ENCODE peak calls at places on chromosomes 1 and 21, in six cellular contexts. N, T, S, B, Q and P are unnamed samples.

GRCh38 chr1:17358557-17358956 is 13.4 kb upstream of the PADI6 start:
- DNase-seq in N (no peak), T (no peak), S (no peak), B (no peak), Q (no peak), P (no peak)

GRCh38 chr1:162389971-162390370 is 8.4 kb downstream of the C1orf226 start:
- DNase-seq in N (no peak), T (no peak), S (peak; percentile 43), B (no peak), Q (no peak), P (no peak)

GRCh38 chr1:154697710-154698109 is 89.7 kb upstream of the ADAR start:
- DNase-seq in N (peak; percentile 31), T (no peak), S (no peak), B (no peak), Q (no peak), P (no peak)

GRCh38 chr1:247905899-247906503 is 10.6 kb downstream of the OR2W3 start:
- DNase-seq in N (no peak), T (no peak), S (no peak), B (no peak), Q (no peak), P (no peak)

GRCh38 chr1:78038491-78038939 is 7.3 kb upstream of the GIPC2 start:
- DNase-seq in N (peak; percentile 80), T (peak; percentile 83), S (no peak), B (no peak), Q (no peak), P (no peak)

GRCh38 chr1:209552406-209553264 is 30.9 kb upstream of the CAMK1G start:
- DNase-seq in N (no peak), T (no peak), S (no peak), B (no peak), Q (no peak), P (no peak)

GRCh38 chr21:35399002-35399401 is 349.9 kb upstream of the RUNX1 start:
- DNase-seq in N (no peak), T (no peak), S (no peak), B (no peak), Q (no peak), P (no peak)

GRCh38 chr1:247360991-247361721 is 29.5 kb upstream of the ZNF496 start:
- DNase-seq in N (no peak), T (peak; percentile 21), S (no peak), B (peak; percentile 33), Q (no peak), P (no peak)

GRCh38 chr21:44626673-44627143 is at the start of gene KRTAP10-9:
- DNase-seq in N (no peak), T (no peak), S (no peak), B (no peak), Q (no peak), P (no peak)

GRCh38 chr1:60904079-60904852 is 178.1 kb upstream of the NFIA start:
- DNase-seq in N (no peak), T (no peak), S (no peak), B (no peak), Q (no peak), P (no peak)

GRCh38 chr1:46333300-46334029 is 7.1 kb upstream of the NSUN4 start:
- DNase-seq in N (peak; percentile 59), T (peak; percentile 31), S (no peak), B (peak; percentile 42), Q (peak; percentile 66), P (no peak)

GRCh38 chr1:151984313-151984956 is 9.2 kb downstream of the S100A10 start:
- DNase-seq in N (no peak), T (no peak), S (no peak), B (no peak), Q (no peak), P (no peak)

GRCh38 chr1:171438441-171438840 is 46.9 kb upstream of the PRRC2C start:
- DNase-seq in N (peak; percentile 66), T (peak; percentile 98), S (no peak), B (peak; percentile 13), Q (no peak), P (no peak)

GRCh38 chr1:3743421-3743820 is 8.8 kb upstream of the CCDC27 start:
- DNase-seq in N (no peak), T (no peak), S (no peak), B (no peak), Q (no peak), P (no peak)

GRCh38 chr1:113935970-113936369 is 6.8 kb downstream of the HIPK1 start:
- DNase-seq in N (no peak), T (no peak), S (no peak), B (no peak), Q (no peak), P (no peak)

GRCh38 chr1:168628807-168629206 is 52.4 kb downstream of the XCL1 start:
- DNase-seq in N (peak; percentile 38), T (peak; percentile 5), S (no peak), B (peak; percentile 22), Q (no peak), P (no peak)

GRCh38 chr1:247415423-247416361 is at the start of gene NLRP3:
- DNase-seq in N (no peak), T (no peak), S (no peak), B (peak; percentile 96), Q (peak; percentile 41), P (no peak)

GRCh38 chr1:40450491-40451237 is 388 bp downstream of the ZFP69B start:
- DNase-seq in N (peak; percentile 82), T (peak; percentile 93), S (peak; percentile 47), B (peak; percentile 22), Q (peak; percentile 52), P (no peak)

GRCh38 chr21:29378814-29379213 is 80.1 kb downstream of the BACH1 start:
- DNase-seq in N (no peak), T (peak; percentile 56), S (no peak), B (peak; percentile 78), Q (no peak), P (no peak)

GRCh38 chr1:60762176-60762575 is 320.2 kb upstream of the NFIA start:
- DNase-seq in N (no peak), T (peak; percentile 21), S (no peak), B (no peak), Q (no peak), P (no peak)

GRCh38 chr1:244186372-244186771 is 135.3 kb downstream of the ZBTB18 start:
- DNase-seq in N (no peak), T (no peak), S (no peak), B (no peak), Q (no peak), P (no peak)

GRCh38 chr1:211210052-211210451 is 49.1 kb upstream of the RCOR3 start:
- DNase-seq in N (no peak), T (no peak), S (no peak), B (no peak), Q (no peak), P (no peak)

GRCh38 chr1:211210965-211211364 is 48.2 kb upstream of the RCOR3 start:
- DNase-seq in N (no peak), T (no peak), S (no peak), B (no peak), Q (no peak), P (no peak)

DNA sequence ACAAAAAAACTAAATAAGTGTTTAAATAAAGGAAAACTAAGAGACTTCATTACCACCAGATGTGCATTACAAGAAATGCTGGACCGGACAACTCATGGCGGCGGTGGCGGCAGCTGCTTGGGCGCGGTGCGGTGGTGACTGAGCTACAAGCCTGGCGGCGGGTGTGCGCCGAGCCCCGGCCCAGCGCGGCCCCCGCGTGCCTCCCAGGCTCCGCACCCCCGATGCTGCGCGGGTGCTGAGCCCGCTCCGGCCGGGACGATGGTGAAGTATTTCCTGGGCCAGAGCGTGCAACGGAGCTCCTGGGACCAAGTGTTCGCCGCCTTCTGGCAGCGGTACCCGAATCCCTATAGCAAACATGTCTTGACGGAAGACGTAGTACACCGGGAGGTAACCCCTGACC is 52.2 kb upstream of the RCOR3 start:
- DNase-seq in N (no peak), T (no peak), S (no peak), B (no peak), Q (no peak), P (no peak)
- H2AK5ac ChIP-seq in N (no peak overlapping the region), T (no peak overlapping the region), S (no peak overlapping the region), B (no peak overlapping the region), Q (no peak overlapping the region), P (no peak overlapping the region)

GRCh38 chr1:11412166-11412565 is 66.8 kb upstream of the DISP3 start:
- DNase-seq in N (no peak), T (no peak), S (no peak), B (no peak), Q (no peak), P (no peak)

GRCh38 chr1:11407301-11407994 is 71.5 kb upstream of the DISP3 start:
- DNase-seq in N (no peak), T (no peak), S (no peak), B (no peak), Q (no peak), P (no peak)

DNA sequence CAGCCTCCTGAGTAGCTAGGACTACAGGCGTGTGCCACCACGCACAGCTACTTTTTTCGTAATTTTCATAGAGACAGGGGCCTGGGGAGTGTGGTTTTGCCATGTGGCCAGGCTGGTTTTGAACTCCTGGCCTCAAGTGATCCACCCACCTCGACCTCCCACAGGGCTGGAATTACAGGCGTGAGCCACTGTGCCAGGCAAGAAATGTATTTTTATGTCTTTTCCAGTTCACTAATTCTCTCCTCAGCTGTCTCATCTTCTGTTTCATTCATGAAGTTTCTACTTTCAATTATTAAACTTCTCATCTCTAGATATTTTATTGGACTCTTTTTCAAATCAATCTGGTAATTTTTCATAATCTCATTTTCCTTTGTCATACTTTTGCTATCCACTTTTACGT is 72.1 kb upstream of the DISP3 start:
- DNase-seq in N (no peak), T (no peak), S (no peak), B (no peak), Q (no peak), P (no peak)
- H3K27ac ChIP-seq in N (no peak overlapping the region), T (no peak overlapping the region), S (no peak overlapping the region), B (no peak overlapping the region), Q (no peak overlapping the region), P (no peak overlapping the region)

GRCh38 chr1:53783056-53783455 is 44.1 kb upstream of the GLIS1 start:
- DNase-seq in N (no peak), T (peak; percentile 52), S (no peak), B (no peak), Q (no peak), P (no peak)
- H3K14ac ChIP-seq in N (no peak overlapping the region), T (no peak overlapping the region), S (no peak overlapping the region), B (no peak overlapping the region), Q (no peak overlapping the region), P (no peak overlapping the region)

GRCh38 chr1:164366014-164366413 is 193.0 kb upstream of the PBX1 start:
- DNase-seq in N (no peak), T (no peak), S (no peak), B (no peak), Q (no peak), P (no peak)

GRCh38 chr1:164363980-164364379 is 195.0 kb upstream of the PBX1 start:
- DNase-seq in N (no peak), T (no peak), S (no peak), B (no peak), Q (no peak), P (no peak)

DNA sequence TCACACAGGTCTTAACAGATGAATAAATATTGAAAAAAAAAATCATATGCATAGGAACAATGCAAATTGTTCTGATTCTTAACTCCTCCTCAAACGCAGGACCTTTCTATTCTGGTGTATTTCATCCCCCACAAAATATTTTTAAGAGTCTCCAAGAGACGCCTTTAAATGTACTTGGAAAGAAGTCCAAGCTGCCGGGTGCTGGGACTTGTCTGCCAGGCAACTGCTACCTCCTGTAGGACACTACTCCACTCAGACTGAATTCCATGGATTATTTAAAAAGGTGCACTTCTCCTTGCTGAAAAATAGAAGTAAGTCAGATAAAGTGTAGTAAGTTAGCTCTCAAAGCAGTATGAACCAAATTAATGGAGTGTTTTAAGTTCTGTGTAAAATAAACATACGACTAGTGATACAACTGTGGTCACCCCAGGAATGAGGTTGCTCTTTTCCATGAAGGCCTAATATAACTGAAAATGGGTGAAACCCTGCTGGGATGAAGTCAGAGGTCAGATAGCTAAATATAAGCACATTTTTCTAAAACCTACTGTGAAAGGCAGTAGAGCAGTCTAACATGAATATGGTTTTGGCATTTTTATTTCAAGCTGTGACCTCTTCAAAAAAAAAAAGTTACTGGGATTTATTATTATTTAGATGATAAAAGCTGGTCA is 189.2 kb upstream of the PBX1 start:
- DNase-seq in N (no peak), T (no peak), S (no peak), B (no peak), Q (no peak), P (no peak)
- H2AK5ac ChIP-seq in N (no peak overlapping the region), T (no peak overlapping the region), S (no peak overlapping the region), B (no peak overlapping the region), Q (no peak overlapping the region), P (no peak overlapping the region)